ENCODE peak calls at places on chromosomes 3 and 15, in four cellular contexts. M is cortex of kidney, E is tibial artery, K is T-helper 1 cell. L is an unnamed sample.
A peak's percentile ranks its signal among the peaks of the same experiment; 100 is the strongest.

GRCh38 chr15:88646088-88646405 is 7.2 kb downstream of the ISG20 start:
- DNase-seq in M (no peak), E (no peak), K (no peak), L (no peak)

GRCh38 chr15:90988249-90988648 is 6.1 kb downstream of the PRC1 start:
- DNase-seq in M (no peak), E (no peak), K (no peak), L (no peak)

GRCh38 chr15:43441316-43441715 is 51.6 kb downstream of the TP53BP1 start:
- DNase-seq in M (no peak), E (no peak), K (peak; percentile 63), L (no peak)

GRCh38 chr3:15241341-15241740 is 35.3 kb downstream of the CAPN7 start:
- DNase-seq in M (no peak), E (no peak), K (peak; percentile 40), L (peak; percentile 49)

GRCh38 chr15:88637841-88638625 is 783 bp upstream of the ISG20 start:
- DNase-seq in M (no peak), E (peak; percentile 24), K (no peak), L (peak; percentile 65)

GRCh38 chr3:38149701-38150100 is 11.2 kb downstream of the MYD88 start:
- DNase-seq in M (no peak), E (no peak), K (no peak), L (no peak)

GRCh38 chr15:36501063-36501678 is 78.3 kb upstream of the CDIN1 start:
- DNase-seq in M (no peak), E (no peak), K (peak; percentile 3), L (peak; percentile 55)

GRCh38 chr3:113560265-113560664 is 27.9 kb downstream of the SIDT1 start:
- DNase-seq in M (no peak), E (no peak), K (no peak), L (no peak)

GRCh38 chr15:25933456-25934158 is 70.5 kb upstream of the ATP10A start:
- DNase-seq in M (no peak), E (peak; percentile 88), K (peak; percentile 66), L (peak; percentile 84)

GRCh38 chr3:52040600-52040999 is 15.8 kb downstream of the DUSP7 start:
- DNase-seq in M (no peak), E (no peak), K (no peak), L (no peak)

GRCh38 chr3:116863842-116864626 is 154.5 kb downstream of the TUSC7 start:
- DNase-seq in M (no peak), E (no peak), K (no peak), L (no peak)

GRCh38 chr3:52123106-52123708 is 31.0 kb downstream of the POC1A start:
- DNase-seq in M (no peak), E (peak; percentile 83), K (peak; percentile 63), L (peak; percentile 73)

GRCh38 chr15:65385868-65386253 is 8.1 kb upstream of the IGDCC3 start:
- DNase-seq in M (no peak), E (peak; percentile 73), K (no peak), L (no peak)

GRCh38 chr3:139491966-139492365 is 15.7 kb upstream of the RBP2 start:
- DNase-seq in M (no peak), E (no peak), K (no peak), L (no peak)

GRCh38 chr15:40046721-40047412 is 7.9 kb upstream of the SRP14 start:
- DNase-seq in M (no peak), E (peak; percentile 11), K (no peak), L (no peak)

GRCh38 chr3:158842946-158843345 is 41.1 kb downstream of the MFSD1 start:
- DNase-seq in M (no peak), E (no peak), K (no peak), L (no peak)

GRCh38 chr3:114155370-114155821 is 23.5 kb downstream of the DRD3 start:
- DNase-seq in M (no peak), E (no peak), K (peak; percentile 25), L (peak; percentile 31)

GRCh38 chr3:86986666-86987420 is 4.1 kb downstream of the VGLL3 start:
- DNase-seq in M (no peak), E (no peak), K (no peak), L (no peak)

GRCh38 chr3:31166249-31166885 is 271.9 kb upstream of the GADL1 start:
- DNase-seq in M (no peak), E (peak; percentile 73), K (no peak), L (no peak)

GRCh38 chr3:64170270-64170669 is 55.0 kb downstream of the PRICKLE2 start:
- DNase-seq in M (no peak), E (no peak), K (no peak), L (no peak)

GRCh38 chr3:6220361-6220957 is 640.5 kb upstream of the GRM7 start:
- DNase-seq in M (no peak), E (no peak), K (no peak), L (no peak)

GRCh38 chr3:52311567-52312119 is 4.5 kb upstream of the DNAH1 start:
- DNase-seq in M (no peak), E (no peak), K (no peak), L (no peak)

GRCh38 chr3:12644297-12644937 is 19.5 kb downstream of the RAF1 start:
- DNase-seq in M (no peak), E (no peak), K (no peak), L (no peak)

GRCh38 chr15:59158701-59159034 is 48.0 kb upstream of the LDHAL6B start:
- DNase-seq in M (no peak), E (no peak), K (no peak), L (no peak)

GRCh38 chr15:66900586-66901310 is 164.7 kb upstream of the SMAD3 start:
- DNase-seq in M (no peak), E (peak; percentile 61), K (no peak), L (no peak)

GRCh38 chr3:45793482-45794176 is 2.7 kb downstream of the SLC6A20 start:
- DNase-seq in M (no peak), E (no peak), K (no peak), L (no peak)

GRCh38 chr3:5218815-5219214 is 31.3 kb downstream of the EDEM1 start:
- DNase-seq in M (no peak), E (no peak), K (no peak), L (no peak)

GRCh38 chr3:143201870-143202269 is 82.3 kb downstream of the CHST2 start:
- DNase-seq in M (no peak), E (no peak), K (no peak), L (no peak)

GRCh38 chr3:180011927-180012326 is 24.8 kb downstream of the PEX5L start:
- DNase-seq in M (no peak), E (no peak), K (no peak), L (no peak)

GRCh38 chr3:170809021-170809974 is 60.7 kb downstream of the RPL22L1 start:
- DNase-seq in M (no peak), E (no peak), K (no peak), L (peak; percentile 52)

GRCh38 chr15:25677719-25678497 is 185.2 kb downstream of the ATP10A start:
- DNase-seq in M (no peak), E (peak; percentile 59), K (no peak), L (no peak)

GRCh38 chr3:71172951-71173350 is 410.6 kb downstream of the FOXP1 start:
- DNase-seq in M (no peak), E (no peak), K (no peak), L (peak; percentile 62)

GRCh38 chr15:87154771-87155170 is 1075.1 kb downstream of the AGBL1 start:
- DNase-seq in M (no peak), E (no peak), K (peak; percentile 66), L (no peak)

GRCh38 chr15:36571301-36571700 is 8.1 kb upstream of the CDIN1 start:
- DNase-seq in M (no peak), E (no peak), K (no peak), L (no peak)

GRCh38 chr3:57079221-57079831 is 18.9 kb downstream of the SPATA12 start:
- DNase-seq in M (no peak), E (peak; percentile 69), K (no peak), L (peak; percentile 81)

GRCh38 chr3:50089603-50089945 is 855 bp downstream of the RBM5 start:
- DNase-seq in M (no peak), E (no peak), K (no peak), L (no peak)

GRCh38 chr3:40310690-40311089 is 1.2 kb downstream of the EIF1B start:
- DNase-seq in M (no peak), E (no peak), K (peak; percentile 8), L (no peak)

GRCh38 chr3:47434849-47435248 is 40.9 kb downstream of the SCAP start:
- DNase-seq in M (no peak), E (peak; percentile 23), K (no peak), L (no peak)

GRCh38 chr15:60328852-60329443 is 68.8 kb downstream of the ANXA2 start:
- DNase-seq in M (no peak), E (no peak), K (peak; percentile 29), L (no peak)

GRCh38 chr15:78715439-78715838 is 74.4 kb upstream of the CHRNB4 start:
- DNase-seq in M (no peak), E (no peak), K (no peak), L (no peak)

L was measured in Caco-2.